ENCODE peak calls at places on chromosomes 6 and 20, in ten cellular contexts. M is uterus; E is iris pigment epithelial cell; G is HT-29; T is upper lobe of right lung; V is Kasumi-1; D is naive thymus-derived CD4-positive, alpha-beta T cell; U is CD4-positive, CD25-positive, alpha-beta regulatory T cell; W is heart left ventricle; K is right cardiac atrium. L is an unnamed sample.

GRCh38 chr6:37059344-37060194 is 54.1 kb downstream of the FGD2 start:
- DNase-seq in M (peak), E (peak), G (peak), T (peak), V (no peak), D (no peak), U (no peak), W (no peak), K (peak), L (no peak)

GRCh38 chr6:167350731-167351655 is 26.1 kb downstream of the TTLL2 start:
- DNase-seq in M (peak), E (peak), G (peak), T (peak), V (peak), D (peak), U (peak), W (peak), K (peak), L (peak)

GRCh38 chr6:6915219-6915618 is 192.5 kb upstream of the RREB1 start:
- DNase-seq in M (no peak), E (peak), G (no peak), T (no peak), V (peak), D (no peak), U (no peak), W (no peak), K (no peak), L (no peak)

GRCh38 chr20:57392512-57393271 is 1.5 kb downstream of the RBM38 start:
- DNase-seq in M (no peak), E (no peak), G (peak), T (peak), V (peak), D (peak), U (peak), W (peak), K (peak), L (no peak)

GRCh38 chr6:82143041-82143481 is 104.5 kb downstream of the IBTK start:
- DNase-seq in M (no peak), E (peak), G (no peak), T (no peak), V (no peak), D (no peak), U (no peak), W (peak), K (no peak), L (no peak)

GRCh38 chr6:85580104-85580877 is 13.4 kb downstream of the SNX14 start:
- DNase-seq in M (no peak), E (peak), G (no peak), T (no peak), V (no peak), D (no peak), U (no peak), W (no peak), K (no peak), L (no peak)

GRCh38 chr20:23152308-23152892 is 66.3 kb upstream of the CD93 start:
- DNase-seq in M (peak), E (peak), G (no peak), T (no peak), V (peak), D (no peak), U (no peak), W (peak), K (peak), L (no peak)

GRCh38 chr6:155248021-155249001 is 15.5 kb upstream of the CLDN20 start:
- DNase-seq in M (peak), E (peak), G (peak), T (peak), V (peak), D (no peak), U (no peak), W (peak), K (peak), L (peak)

GRCh38 chr6:113476937-113477839 is 380.0 kb upstream of the MARCKS start:
- DNase-seq in M (no peak), E (no peak), G (no peak), T (no peak), V (no peak), D (no peak), U (no peak), W (no peak), K (no peak), L (no peak)

L was measured in sciatic nerve.